ENCODE peak calls at places on chromosomes 7 and 10, in nine cellular contexts. S, D, F, O, W, M, E, I and P are unnamed samples.

GRCh38 chr10:20888620-20889337 is 8.3 kb downstream of the NEBL start:
- DNase-seq in D (no peak), O (no peak), S (peak), E (no peak), M (no peak), F (no peak), W (no peak), I (no peak), P (peak)

GRCh38 chr10:110205051-110205675 is 2.2 kb upstream of the MXI1 start:
- DNase-seq in F (no peak), E (no peak), D (peak), S (no peak), O (no peak), I (no peak), W (no peak), M (no peak), P (no peak)

GRCh38 chr7:149282331-149282655 is 20.3 kb downstream of the ZNF783 start:
- DNase-seq in O (no peak), I (no peak), D (no peak), F (no peak), S (no peak), M (no peak), E (no peak), W (no peak), P (no peak)

GRCh38 chr10:47241256-47241655 is 58.7 kb upstream of the GDF10 start:
- DNase-seq in F (peak), M (peak), O (no peak), D (no peak), E (no peak), S (no peak), W (no peak), I (no peak), P (no peak)

GRCh38 chr7:64630496-64630895 is 35.4 kb upstream of the ZNF107 start:
- DNase-seq in F (no peak), W (no peak), S (peak), M (no peak), E (no peak), I (no peak), D (peak), O (no peak), P (peak)

GRCh38 chr10:100232101-100232500 is 2.7 kb upstream of the CHUK start:
- DNase-seq in M (no peak), D (no peak), O (no peak), S (peak), I (no peak), F (no peak), E (no peak), W (no peak), P (no peak)

GRCh38 chr10:33735463-33735862 is 401.0 kb upstream of the NRP1 start:
- DNase-seq in E (no peak), S (peak), I (no peak), W (no peak), F (no peak), D (no peak), O (no peak), M (no peak), P (peak)

GRCh38 chr10:76303682-76304316 is 872.4 kb downstream of the LRMDA start:
- DNase-seq in F (peak), I (peak), W (peak), M (no peak), O (peak), D (peak), S (peak), E (peak), P (peak)

GRCh38 chr10:21527634-21528451 is 2.4 kb upstream of the SKIDA1 start:
- DNase-seq in W (no peak), E (no peak), M (no peak), D (no peak), I (peak), S (peak), F (no peak), O (no peak), P (peak)

GRCh38 chr10:93915603-93916002 is 21.8 kb downstream of the SLC35G1 start:
- DNase-seq in E (no peak), W (no peak), I (no peak), D (no peak), F (no peak), M (no peak), S (no peak), O (no peak), P (no peak)

GRCh38 chr10:7117177-7117799 is 293.5 kb downstream of the SFMBT2 start:
- DNase-seq in M (no peak), W (no peak), E (no peak), O (no peak), F (no peak), I (no peak), D (no peak), S (no peak), P (no peak)

GRCh38 chr10:43037942-43038782 is 38.7 kb upstream of the RET start:
- DNase-seq in M (no peak), F (peak), I (no peak), W (no peak), E (no peak), S (no peak), D (no peak), O (no peak), P (no peak)

GRCh38 chr7:38863609-38864291 is 45.2 kb downstream of the VPS41 start:
- DNase-seq in W (no peak), M (no peak), E (no peak), I (no peak), D (no peak), F (no peak), O (peak), S (no peak), P (no peak)

GRCh38 chr7:139811106-139811505 is 18.0 kb upstream of the TBXAS1 start:
- DNase-seq in D (no peak), O (no peak), W (no peak), S (peak), I (no peak), M (no peak), F (no peak), E (no peak), P (no peak)

GRCh38 chr10:30056767-30057355 is 2.5 kb downstream of the JCAD start:
- DNase-seq in W (no peak), S (no peak), I (no peak), E (no peak), O (no peak), D (no peak), M (no peak), F (no peak), P (peak)

GRCh38 chr7:90320801-90321494 is at the start of gene FAM237B:
- DNase-seq in S (peak), W (peak), O (peak), I (peak), F (no peak), M (peak), E (no peak), D (no peak), P (peak)

GRCh38 chr7:53500076-53500475 is 464.6 kb downstream of the POM121L12 start:
- DNase-seq in M (no peak), S (no peak), F (no peak), D (no peak), E (no peak), W (no peak), O (no peak), I (no peak), P (no peak)

GRCh38 chr10:122492006-122492405 is 30.7 kb downstream of the HTRA1 start:
- DNase-seq in E (no peak), F (no peak), M (no peak), I (no peak), W (no peak), O (no peak), D (no peak), S (no peak), P (no peak)

GRCh38 chr7:136403591-136403990 is 426.4 kb upstream of the MTPN start:
- DNase-seq in E (no peak), F (no peak), S (no peak), D (no peak), O (no peak), M (no peak), W (no peak), I (no peak), P (no peak)

GRCh38 chr7:136400877-136401276 is 423.7 kb upstream of the MTPN start:
- DNase-seq in S (no peak), F (no peak), M (no peak), W (no peak), D (no peak), O (no peak), E (no peak), I (no peak), P (no peak)

GRCh38 chr7:136405931-136406777 is 429.0 kb upstream of the MTPN start:
- DNase-seq in F (peak), D (no peak), M (no peak), E (peak), O (peak), S (peak), W (peak), I (peak), P (peak)
- TF ChIP-seq CTCF in F (peak), D (no peak), M (peak), E (peak), O (peak), S (peak), W (peak), I (peak), P (peak)

DNA sequence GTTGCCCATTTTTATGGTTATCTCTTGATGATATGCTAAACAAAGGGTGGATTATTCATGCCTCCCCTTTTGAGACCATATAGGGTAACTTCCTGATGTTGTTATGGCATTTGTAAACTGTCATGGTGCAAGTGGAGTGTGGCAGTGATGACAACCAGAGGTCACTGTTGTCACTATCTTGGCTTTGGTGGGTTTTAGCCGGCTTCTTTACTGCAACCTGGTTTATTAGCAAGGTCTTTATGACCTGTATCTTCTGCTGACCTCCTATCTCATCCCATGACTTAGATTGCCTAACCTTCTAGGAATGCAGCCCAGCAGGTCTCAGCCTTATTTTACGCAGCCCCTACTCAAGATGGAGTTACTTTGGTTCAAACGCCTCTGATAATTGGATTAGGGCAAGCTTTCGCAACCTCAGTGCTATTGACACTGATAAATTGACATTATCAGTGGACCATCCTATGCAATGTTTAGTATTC is 36.9 kb downstream of the BAG3 start:
- DNase-seq in O (no peak), F (no peak), I (no peak), E (no peak), S (no peak), W (no peak), D (no peak), M (no peak), P (no peak)
- TF ChIP-seq CTCF in O (no peak), F (no peak), I (no peak), E (peak), S (no peak), W (no peak), D (no peak), M (no peak), P (no peak)

DNA sequence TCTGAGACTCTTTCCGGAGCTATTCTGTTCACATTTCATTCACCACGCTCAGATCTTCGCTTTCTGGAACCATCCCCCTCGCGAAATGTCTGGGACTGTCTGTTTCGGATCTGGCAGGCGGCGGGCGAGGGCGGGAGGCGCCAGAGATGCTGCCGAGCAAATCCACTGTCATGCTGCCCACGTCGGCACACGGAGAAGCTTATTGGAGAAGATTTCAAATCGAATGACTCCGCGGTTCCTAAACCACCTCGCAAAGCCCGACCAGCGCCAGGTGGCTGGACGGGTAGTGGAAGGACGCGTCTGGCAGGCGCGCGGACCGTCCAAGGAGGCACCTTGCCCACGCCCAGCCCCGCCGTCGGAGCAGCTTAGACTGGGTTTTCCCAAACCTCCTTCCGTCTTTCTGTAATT is 1.6 kb upstream of the OSBPL3 start:
- DNase-seq in S (peak), O (no peak), I (peak), E (peak), F (peak), W (peak), M (peak), D (peak), P (peak)
- TF ChIP-seq CTCF in S (no peak), O (no peak), I (no peak), E (no peak), F (no peak), W (no peak), M (no peak), D (no peak), P (no peak)

GRCh38 chr10:12195603-12196506 is at the start of the genes CDC123 and NUDT5:
- DNase-seq in W (peak), M (peak), E (peak), F (peak), O (peak), I (peak), S (peak), D (peak), P (peak)
- TF ChIP-seq CTCF in W (no peak), M (no peak), E (no peak), F (no peak), O (peak), I (no peak), S (no peak), D (no peak), P (no peak)

DNA sequence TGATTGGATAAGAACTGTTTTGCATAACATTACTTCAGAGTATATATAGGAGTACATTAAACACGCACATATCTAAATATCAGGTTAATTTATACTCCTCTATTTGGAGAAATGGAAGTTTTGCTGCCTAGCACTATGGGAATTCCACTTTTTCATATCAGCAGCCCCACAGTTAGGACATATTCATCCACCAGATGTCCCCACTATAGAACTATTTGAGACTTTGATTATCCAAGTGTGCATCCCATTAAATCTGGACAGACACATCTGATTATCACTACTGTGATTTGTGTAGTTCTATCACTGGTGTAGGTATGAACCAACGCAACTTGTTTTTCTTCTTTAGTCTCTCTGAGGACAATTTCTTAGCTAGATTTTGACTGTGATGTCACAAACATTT is 345.7 kb downstream of the THSD7A start:
- DNase-seq in O (no peak), M (no peak), E (no peak), D (no peak), F (no peak), S (peak), I (no peak), W (no peak), P (peak)
- TF ChIP-seq CTCF in O (no peak), M (no peak), E (peak), D (no peak), F (no peak), S (peak), I (peak), W (no peak), P (peak)

GRCh38 chr7:2517004-2517403 is 2.6 kb upstream of the LFNG start:
- DNase-seq in D (no peak), O (no peak), E (no peak), S (peak), F (no peak), I (peak), W (no peak), M (no peak), P (peak)
- TF ChIP-seq CTCF in D (no peak), O (no peak), E (no peak), S (no peak), F (no peak), I (peak), W (no peak), M (no peak), P (peak)

DNA sequence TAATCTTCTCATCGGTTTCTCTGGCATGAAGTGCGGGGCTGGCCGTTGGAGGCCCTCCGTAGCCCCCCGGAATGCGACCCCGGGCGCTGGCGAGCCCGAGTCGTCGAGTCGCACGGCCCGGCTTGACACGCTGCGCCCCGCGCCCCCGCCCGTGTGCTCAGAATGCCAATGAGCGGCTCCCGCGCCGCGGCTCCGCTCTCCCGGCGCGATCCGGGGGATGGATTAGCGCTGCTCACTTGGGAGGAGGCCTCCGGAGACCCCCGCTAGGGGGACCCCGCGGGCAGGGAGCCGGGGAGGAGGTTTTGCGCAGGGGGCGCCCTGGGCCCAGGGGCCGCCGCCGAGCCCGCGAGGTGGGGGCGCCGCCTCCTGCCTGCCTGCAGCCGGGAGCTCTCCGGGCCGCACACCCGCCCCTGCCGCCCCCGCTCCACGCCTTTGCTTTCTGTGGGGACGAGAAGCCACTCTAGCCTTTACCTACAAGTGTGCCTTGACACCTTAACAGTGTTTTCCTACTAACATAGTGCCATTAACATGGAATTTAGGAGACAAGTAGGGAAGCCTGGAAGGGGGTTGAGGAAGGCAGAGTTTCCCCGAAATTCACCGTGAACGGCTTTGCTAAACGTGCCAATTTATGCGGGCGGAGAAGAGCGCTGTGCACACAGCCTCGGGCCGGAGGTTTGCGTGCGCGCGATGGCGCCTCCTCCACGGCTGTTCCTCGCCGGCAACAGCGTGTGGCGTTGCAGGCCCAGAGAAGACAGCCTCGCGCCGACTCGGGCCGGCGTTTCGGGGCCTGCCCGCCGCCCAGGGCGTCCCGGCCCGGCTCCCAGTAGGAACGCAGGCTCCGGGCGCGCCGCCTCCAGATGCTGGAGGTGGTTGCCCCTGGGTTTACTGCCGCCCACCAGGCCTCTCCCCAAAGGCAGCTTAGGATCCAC is 7.1 kb downstream of the SHH start:
- DNase-seq in S (peak), D (no peak), E (peak), I (peak), F (no peak), M (peak), W (peak), O (peak), P (peak)
- TF ChIP-seq CTCF in S (peak), D (no peak), E (peak), I (peak), F (no peak), M (peak), W (peak), O (peak), P (peak)

GRCh38 chr10:91887900-91888225 is 21.4 kb downstream of the FGFBP3 start:
- DNase-seq in S (no peak), O (no peak), D (no peak), M (no peak), E (no peak), F (no peak), I (no peak), W (no peak), P (no peak)
- TF ChIP-seq CTCF in S (no peak), O (no peak), D (no peak), M (no peak), E (no peak), F (no peak), I (no peak), W (no peak), P (no peak)

GRCh38 chr7:100629117-100629711 is 12.1 kb downstream of the TFR2 start:
- DNase-seq in M (no peak), W (peak), D (no peak), F (no peak), O (no peak), E (no peak), S (peak), I (no peak), P (peak)
- TF ChIP-seq CTCF in M (no peak), W (peak), D (no peak), F (peak), O (peak), E (no peak), S (peak), I (peak), P (peak)

DNA sequence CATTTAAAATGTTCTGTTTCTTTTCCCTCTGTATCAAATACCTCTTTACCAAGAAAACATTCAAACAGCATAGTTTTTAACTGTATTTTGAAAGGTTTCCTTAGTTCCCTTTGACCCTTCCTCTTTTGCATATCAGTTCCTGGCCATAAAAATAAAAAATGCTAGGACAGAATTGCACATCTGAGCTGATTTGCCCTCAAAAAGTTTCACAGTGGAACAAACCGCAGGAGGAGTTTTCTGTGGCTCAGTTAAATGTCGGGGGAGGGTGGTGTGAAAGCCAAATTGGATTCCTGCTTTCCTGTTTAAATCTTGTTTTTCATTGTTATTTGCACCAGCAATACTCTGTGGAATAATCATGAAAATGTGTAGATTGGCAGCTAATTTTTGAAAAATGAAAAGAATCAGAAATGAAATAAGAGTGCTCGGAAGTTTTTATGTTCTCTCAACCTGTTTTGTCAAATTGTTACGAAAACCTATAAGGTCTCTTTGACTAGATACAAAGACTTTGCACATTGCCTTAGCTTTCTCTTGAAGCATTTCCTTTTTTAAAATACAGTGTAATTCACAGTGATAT is 8.2 kb downstream of the IKZF1 start:
- DNase-seq in F (no peak), S (no peak), O (no peak), D (no peak), M (no peak), W (no peak), E (no peak), I (no peak), P (no peak)
- TF ChIP-seq CTCF in F (no peak), S (no peak), O (no peak), D (no peak), M (no peak), W (no peak), E (no peak), I (no peak), P (no peak)